ENCODE peak calls at places on chromosomes 4 and X, in four cellular contexts. F is K562, R is GM12878, Z is H1. G is an unnamed sample.

GRCh38 chrX:40878821-40879571 is 143.7 kb upstream of the MED14 start:
- DNase-seq in Z (no peak), F (no peak), R (no peak), G (no peak)

GRCh38 chr4:24394041-24394440 is 190.3 kb downstream of the DHX15 start:
- DNase-seq in Z (no peak), F (no peak), R (no peak), G (no peak)

GRCh38 chr4:114488301-114488982 is 110.2 kb upstream of the UGT8 start:
- DNase-seq in F (no peak), Z (no peak), R (no peak), G (no peak)

GRCh38 chr4:126977306-126977705 is 655.5 kb upstream of the INTU start:
- DNase-seq in F (no peak), Z (no peak), R (no peak), G (no peak)

GRCh38 chr4:187576751-187577150 is 418.8 kb upstream of the ZFP42 start:
- DNase-seq in F (no peak), Z (no peak), R (no peak), G (no peak)

GRCh38 chrX:17464196-17464595 is 89.2 kb downstream of the NHS start:
- DNase-seq in F (no peak), R (no peak), Z (no peak), G (no peak)

GRCh38 chr4:15398732-15399131 is 29.1 kb upstream of the C1QTNF7 start:
- DNase-seq in F (no peak), Z (no peak), R (no peak), G (no peak)

GRCh38 chrX:1661048-1661921 is 46.4 kb downstream of the ASMT start:
- DNase-seq in R (peak), Z (peak), F (peak), G (peak)

GRCh38 chr4:76543378-76543777 is 108.3 kb downstream of the SHROOM3 start:
- DNase-seq in Z (no peak), F (no peak), R (no peak), G (no peak)

GRCh38 chr4:73252001-73252400 is 6.6 kb downstream of the ANKRD17 start:
- DNase-seq in F (no peak), Z (no peak), R (no peak), G (no peak)

GRCh38 chr4:145954924-145955339 is 16.3 kb upstream of the ZNF827 start:
- DNase-seq in Z (no peak), R (no peak), F (peak), G (peak)

GRCh38 chr4:129641179-129641578 is 545.2 kb downstream of the C4orf33 start:
- DNase-seq in Z (peak), F (peak), R (peak), G (peak)

GRCh38 chr4:61511716-61512488 is 311.8 kb downstream of the ADGRL3 start:
- DNase-seq in R (no peak), F (no peak), Z (no peak), G (no peak)

GRCh38 chr4:107824367-107825071 is at the start of gene SGMS2:
- DNase-seq in F (peak), R (no peak), Z (peak), G (peak)

GRCh38 chr4:10589808-10590207 is 94.8 kb downstream of the CLNK start:
- DNase-seq in F (no peak), Z (no peak), R (no peak), G (no peak)

GRCh38 chr4:33068539-33068938 is 2348.4 kb downstream of the PCDH7 start:
- DNase-seq in F (no peak), Z (no peak), R (no peak), G (no peak)

GRCh38 chr4:183658362-183659028 is 490 bp downstream of the RWDD4 start:
- DNase-seq in Z (peak), F (peak), R (no peak), G (no peak)

GRCh38 chr4:43411226-43411625 is 518.7 kb downstream of the GRXCR1 start:
- DNase-seq in R (no peak), F (no peak), Z (no peak), G (no peak)

GRCh38 chrX:9396930-9397329 is 67.9 kb upstream of the TBL1X start:
- DNase-seq in Z (no peak), F (no peak), R (no peak), G (no peak)

GRCh38 chr4:77156912-77157858 is at the start of gene CCNG2:
- DNase-seq in Z (peak), R (no peak), F (peak), G (no peak)

GRCh38 chr4:161936625-161937133 is 227.1 kb downstream of the FSTL5 start:
- DNase-seq in F (no peak), Z (no peak), R (no peak), G (peak)

GRCh38 chr4:136369073-136369472 is 1163.2 kb downstream of the PCDH18 start:
- DNase-seq in F (no peak), Z (no peak), R (no peak), G (no peak)

GRCh38 chr4:15898902-15899301 is 39.6 kb downstream of the FGFBP1 start:
- DNase-seq in R (no peak), F (no peak), Z (no peak), G (no peak)

GRCh38 chr4:186820371-186820990 is 96.8 kb upstream of the FAT1 start:
- DNase-seq in F (no peak), R (no peak), Z (no peak), G (peak)

GRCh38 chr4:4858527-4858926 is 938 bp upstream of the MSX1 start:
- DNase-seq in R (no peak), Z (no peak), F (no peak), G (no peak)

GRCh38 chr4:8050555-8051206 is 107.9 kb downstream of the ABLIM2 start:
- DNase-seq in R (no peak), F (no peak), Z (peak), G (no peak)

GRCh38 chr4:54484361-54484760 is 173.4 kb upstream of the KIT start:
- DNase-seq in R (no peak), F (no peak), Z (no peak), G (no peak)

GRCh38 chr4:6198768-6199343 is 1.5 kb downstream of the JAKMIP1 start:
- DNase-seq in Z (peak), R (no peak), F (no peak), G (no peak)

GRCh38 chrX:51860679-51861078 is 32.7 kb upstream of the MAGED1 start:
- DNase-seq in R (no peak), F (peak), Z (no peak), G (peak)

GRCh38 chrX:1249101-1249887 is 19.3 kb upstream of the CSF2RA start:
- DNase-seq in F (no peak), Z (peak), R (peak), G (no peak)

GRCh38 chr4:160238790-160239189 is 1135.9 kb downstream of the RAPGEF2 start:
- DNase-seq in R (no peak), F (no peak), Z (no peak), G (no peak)

GRCh38 chrX:115030635-115031034 is 13.2 kb upstream of the IL13RA2 start:
- DNase-seq in F (no peak), Z (no peak), R (no peak), G (no peak)

GRCh38 chr4:36243355-36244256 is 708 bp downstream of the ARAP2 start:
- DNase-seq in F (no peak), Z (peak), R (no peak), G (no peak)

GRCh38 chr4:119543794-119544193 is 84.8 kb downstream of the PDE5A start:
- DNase-seq in R (no peak), Z (no peak), F (no peak), G (no peak)

GRCh38 chr4:66157594-66157993 is 487.3 kb upstream of the EPHA5 start:
- DNase-seq in R (no peak), F (no peak), Z (no peak), G (no peak)

GRCh38 chrX:140580478-140580877 is 75.6 kb upstream of the SOX3 start:
- DNase-seq in F (no peak), R (no peak), Z (no peak), G (no peak)

GRCh38 chr4:181488926-181489325 is 754.3 kb upstream of the TENM3 start:
- DNase-seq in Z (no peak), F (no peak), R (no peak), G (no peak)

DNA sequence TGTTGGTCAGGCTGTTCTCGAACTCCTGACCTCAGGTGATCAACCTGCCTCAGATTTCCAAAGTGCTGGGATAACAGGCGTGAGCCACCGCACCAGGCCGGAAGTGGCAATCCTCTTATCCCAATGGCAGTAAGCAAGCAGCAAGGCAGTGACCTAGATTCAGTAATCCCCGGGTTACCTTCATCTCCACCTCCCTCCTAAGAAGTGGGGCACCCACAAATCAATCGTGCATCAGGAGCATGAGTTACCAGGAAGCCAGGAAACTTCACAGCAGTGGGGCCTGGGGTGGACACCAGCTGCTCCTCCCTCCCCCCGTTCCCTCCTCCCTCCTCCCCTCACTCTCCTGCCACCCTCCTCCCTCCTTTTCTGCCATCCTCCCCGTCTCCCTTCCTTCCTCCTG is 2.0 kb downstream of the PDE6B start:
- DNase-seq in R (no peak), F (no peak), Z (no peak), G (no peak)
- TF ChIP-seq EGR1 in R (no peak), F (no peak), Z (no peak), G (no peak)

GRCh38 chr4:82785248-82786003 is 13.2 kb downstream of the SCD5 start:
- DNase-seq in R (no peak), Z (no peak), F (no peak), G (peak)
- TF ChIP-seq POLR2AphosphoS5 in R (no peak), Z (no peak), F (no peak), G (no peak)

GRCh38 chr4:3685081-3685645 is 81.0 kb upstream of the ADRA2C start:
- DNase-seq in R (no peak), Z (no peak), F (no peak), G (no peak)
- TF ChIP-seq EGR1 in R (no peak), Z (no peak), F (no peak), G (no peak)

GRCh38 chrX:49868739-49869138 is 10.5 kb upstream of the USP27X start:
- DNase-seq in F (peak), R (no peak), Z (no peak), G (no peak)
- TF ChIP-seq POLR2AphosphoS5 in F (no peak), R (no peak), Z (no peak), G (no peak)

GRCh38 chr4:41320786-41321185 is 64.1 kb downstream of the UCHL1 start:
- DNase-seq in F (no peak), R (no peak), Z (no peak), G (no peak)

GRCh38 chr4:41318839-41319530 is 62.3 kb downstream of the UCHL1 start:
- DNase-seq in F (no peak), R (no peak), Z (no peak), G (no peak)

GRCh38 chr4:41321216-41321945 is 64.7 kb downstream of the UCHL1 start:
- DNase-seq in F (no peak), Z (no peak), R (no peak), G (no peak)

GRCh38 chr4:41319553-41319952 is 62.8 kb downstream of the UCHL1 start:
- DNase-seq in Z (no peak), R (no peak), F (no peak), G (peak)

DNA sequence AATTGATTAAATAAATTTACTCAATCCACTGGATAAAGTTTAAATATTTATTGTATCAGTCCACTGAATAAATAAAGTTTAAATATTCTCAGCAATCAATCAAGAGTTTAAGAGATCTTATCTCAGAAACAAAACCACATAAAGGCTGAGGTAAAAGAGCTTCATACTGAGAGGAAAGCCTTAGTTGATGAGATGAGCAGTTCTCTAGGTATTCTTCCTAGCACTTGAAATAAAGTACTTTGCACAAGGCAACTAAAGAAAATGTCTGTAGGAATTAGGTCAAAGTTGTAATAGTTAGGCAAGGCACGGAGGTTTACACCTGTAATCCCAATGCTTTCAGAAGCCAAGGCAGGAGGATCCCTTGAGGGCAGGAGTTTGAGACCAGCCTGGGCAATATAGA is 63.5 kb downstream of the UCHL1 start:
- DNase-seq in F (no peak), R (no peak), Z (no peak), G (no peak)
- TF ChIP-seq EGR1 in F (no peak), R (no peak), Z (no peak), G (no peak)

GRCh38 chrX:7927259-7928167 is at the start of gene PNPLA4:
- DNase-seq in R (peak), F (peak), Z (peak), G (peak)
- TF ChIP-seq POLR2AphosphoS5 in R (peak), F (peak), Z (no peak), G (peak)

GRCh38 chrX:38940547-38940946 is 139.3 kb downstream of the MID1IP1 start:
- DNase-seq in R (no peak), Z (no peak), F (no peak), G (no peak)
- TF ChIP-seq EGR1 in R (no peak), Z (no peak), F (no peak), G (no peak)

DNA sequence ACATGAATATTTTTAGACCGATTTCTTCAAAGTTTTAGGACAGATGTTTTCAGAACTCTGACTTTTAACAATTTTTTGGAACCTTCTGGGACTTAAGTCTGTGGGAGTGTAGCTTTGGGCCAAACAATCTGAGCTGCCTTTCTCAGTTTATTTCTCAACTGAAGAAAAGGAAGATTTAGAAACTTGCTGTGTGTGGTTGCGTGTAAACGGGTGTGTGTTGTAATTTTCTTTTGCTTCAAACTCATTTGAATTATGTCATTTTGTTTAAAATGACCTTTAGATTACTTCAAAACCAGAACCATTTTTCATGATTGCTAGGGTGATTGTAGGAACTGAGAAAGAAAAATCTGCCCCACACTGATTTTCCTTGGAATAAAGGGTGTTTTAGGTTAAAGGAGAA is 577.7 kb upstream of the GALNTL6 start:
- DNase-seq in R (no peak), F (no peak), Z (no peak), G (no peak)
- TF ChIP-seq POLR2AphosphoS5 in R (no peak), F (no peak), Z (no peak), G (no peak)

GRCh38 chrX:120603707-120604358 is at the start of gene MCTS1:
- DNase-seq in Z (peak), R (peak), F (peak), G (peak)

DNA sequence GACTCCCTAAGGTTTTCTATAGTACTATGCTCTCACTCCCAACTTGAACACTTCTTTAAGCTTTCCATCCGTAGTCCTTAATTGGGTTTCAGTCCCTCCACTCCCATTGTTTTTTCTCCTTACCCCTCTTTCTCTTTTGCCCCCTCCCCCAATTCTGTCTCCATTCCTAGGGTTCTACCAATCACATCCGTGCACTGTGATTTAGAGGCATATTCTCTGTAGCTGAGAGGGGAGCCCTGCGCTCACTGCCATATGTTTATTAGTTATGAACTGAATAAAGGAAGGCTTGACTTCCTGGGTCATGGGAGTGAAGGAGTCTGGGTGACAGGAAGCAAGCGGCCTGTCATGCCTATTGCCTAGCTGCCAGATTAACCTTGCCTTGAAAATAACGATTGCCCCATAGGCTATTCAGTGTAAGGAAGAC is 470 bp downstream of the MCTS1 start:
- DNase-seq in F (peak), R (no peak), Z (no peak), G (no peak)
- TF ChIP-seq EGR1 in F (no peak), R (no peak), Z (no peak), G (no peak)